ENCODE peak calls at places on chromosomes 4 and X, in nine cellular contexts. One of them, this sample, is unnamed.

GRCh38 chr4:1044469-1045192 is 33.2 kb downstream of the FGFRL1 start:
- DNase-seq in fibroblast of lung: no peak
- DNase-seq in tibial nerve: no peak
- DNase-seq in LNCaP clone FGC: no peak
- DNase-seq in progenitor cell of endocrine pancreas: no peak
- DNase-seq in AG09309: no peak
- DNase-seq in pancreas: peak
- DNase-seq in colonic mucosa: no peak
- DNase-seq in lower lobe of right lung: peak
- DNase-seq in this sample: no peak

GRCh38 chr4:26238782-26239647 is 81.8 kb upstream of the RBPJ start:
- DNase-seq in fibroblast of lung: peak
- DNase-seq in tibial nerve: no peak
- DNase-seq in LNCaP clone FGC: peak
- DNase-seq in progenitor cell of endocrine pancreas: no peak
- DNase-seq in AG09309: no peak
- DNase-seq in pancreas: no peak
- DNase-seq in colonic mucosa: peak
- DNase-seq in lower lobe of right lung: no peak
- DNase-seq in this sample: no peak

GRCh38 chr4:41509411-41510008 is 28.4 kb upstream of the LIMCH1 start:
- DNase-seq in fibroblast of lung: no peak
- DNase-seq in tibial nerve: no peak
- DNase-seq in LNCaP clone FGC: peak
- DNase-seq in progenitor cell of endocrine pancreas: no peak
- DNase-seq in AG09309: no peak
- DNase-seq in pancreas: no peak
- DNase-seq in colonic mucosa: no peak
- DNase-seq in lower lobe of right lung: no peak
- DNase-seq in this sample: no peak

GRCh38 chr4:152039085-152039484 is 278.3 kb upstream of the GATB start:
- DNase-seq in fibroblast of lung: peak
- DNase-seq in tibial nerve: no peak
- DNase-seq in LNCaP clone FGC: no peak
- DNase-seq in progenitor cell of endocrine pancreas: no peak
- DNase-seq in AG09309: no peak
- DNase-seq in pancreas: no peak
- DNase-seq in colonic mucosa: no peak
- DNase-seq in lower lobe of right lung: no peak
- DNase-seq in this sample: no peak

GRCh38 chrX:106802388-106803275 is at the start of gene TBC1D8B:
- DNase-seq in fibroblast of lung: peak
- DNase-seq in tibial nerve: peak
- DNase-seq in LNCaP clone FGC: peak
- DNase-seq in progenitor cell of endocrine pancreas: peak
- DNase-seq in AG09309: peak
- DNase-seq in pancreas: peak
- DNase-seq in colonic mucosa: peak
- DNase-seq in lower lobe of right lung: peak
- DNase-seq in this sample: no peak

GRCh38 chr4:186651624-186652023 is 72.0 kb downstream of the FAT1 start:
- DNase-seq in fibroblast of lung: peak
- DNase-seq in tibial nerve: peak
- DNase-seq in LNCaP clone FGC: peak
- DNase-seq in progenitor cell of endocrine pancreas: no peak
- DNase-seq in AG09309: no peak
- DNase-seq in pancreas: peak
- DNase-seq in colonic mucosa: no peak
- DNase-seq in lower lobe of right lung: no peak
- DNase-seq in this sample: no peak

GRCh38 chr4:48033825-48034413 is 17.3 kb downstream of the NIPAL1 start:
- DNase-seq in fibroblast of lung: no peak
- DNase-seq in tibial nerve: no peak
- DNase-seq in LNCaP clone FGC: no peak
- DNase-seq in progenitor cell of endocrine pancreas: no peak
- DNase-seq in AG09309: no peak
- DNase-seq in pancreas: no peak
- DNase-seq in colonic mucosa: peak
- DNase-seq in lower lobe of right lung: no peak
- DNase-seq in this sample: no peak

GRCh38 chrX:31128849-31129248 is 57.0 kb upstream of the FTHL17 start:
- DNase-seq in fibroblast of lung: no peak
- DNase-seq in tibial nerve: no peak
- DNase-seq in LNCaP clone FGC: no peak
- DNase-seq in progenitor cell of endocrine pancreas: no peak
- DNase-seq in AG09309: no peak
- DNase-seq in pancreas: no peak
- DNase-seq in colonic mucosa: no peak
- DNase-seq in lower lobe of right lung: no peak
- DNase-seq in this sample: no peak

GRCh38 chr4:69749771-69750170 is 10.6 kb downstream of the SULT1B1 start:
- DNase-seq in fibroblast of lung: peak
- DNase-seq in tibial nerve: no peak
- DNase-seq in LNCaP clone FGC: no peak
- DNase-seq in progenitor cell of endocrine pancreas: no peak
- DNase-seq in AG09309: no peak
- DNase-seq in pancreas: no peak
- DNase-seq in colonic mucosa: no peak
- DNase-seq in lower lobe of right lung: no peak
- DNase-seq in this sample: no peak

GRCh38 chrX:70508296-70508911 is 63.8 kb downstream of the DLG3 start:
- DNase-seq in fibroblast of lung: no peak
- DNase-seq in tibial nerve: no peak
- DNase-seq in LNCaP clone FGC: no peak
- DNase-seq in progenitor cell of endocrine pancreas: no peak
- DNase-seq in AG09309: no peak
- DNase-seq in pancreas: no peak
- DNase-seq in colonic mucosa: no peak
- DNase-seq in lower lobe of right lung: no peak
- DNase-seq in this sample: no peak

GRCh38 chr4:15925830-15926229 is 12.7 kb downstream of the FGFBP1 start:
- DNase-seq in fibroblast of lung: no peak
- DNase-seq in tibial nerve: no peak
- DNase-seq in LNCaP clone FGC: no peak
- DNase-seq in progenitor cell of endocrine pancreas: no peak
- DNase-seq in AG09309: no peak
- DNase-seq in pancreas: no peak
- DNase-seq in colonic mucosa: no peak
- DNase-seq in lower lobe of right lung: no peak
- DNase-seq in this sample: no peak

GRCh38 chr4:91488946-91489345 is 814.8 kb upstream of the GRID2 start:
- DNase-seq in fibroblast of lung: no peak
- DNase-seq in tibial nerve: no peak
- DNase-seq in LNCaP clone FGC: no peak
- DNase-seq in progenitor cell of endocrine pancreas: no peak
- DNase-seq in AG09309: no peak
- DNase-seq in pancreas: no peak
- DNase-seq in colonic mucosa: no peak
- DNase-seq in lower lobe of right lung: no peak
- DNase-seq in this sample: no peak

GRCh38 chr4:186201535-186202230 is 10.3 kb downstream of the CYP4V2 start:
- DNase-seq in fibroblast of lung: peak
- DNase-seq in tibial nerve: no peak
- DNase-seq in LNCaP clone FGC: peak
- DNase-seq in progenitor cell of endocrine pancreas: peak
- DNase-seq in AG09309: no peak
- DNase-seq in pancreas: peak
- DNase-seq in colonic mucosa: peak
- DNase-seq in lower lobe of right lung: no peak
- DNase-seq in this sample: no peak

GRCh38 chrX:135421932-135422809 is at the start of gene SMIM10L2A:
- DNase-seq in fibroblast of lung: no peak
- DNase-seq in tibial nerve: no peak
- DNase-seq in LNCaP clone FGC: no peak
- DNase-seq in progenitor cell of endocrine pancreas: no peak
- DNase-seq in AG09309: no peak
- DNase-seq in pancreas: peak
- DNase-seq in colonic mucosa: no peak
- DNase-seq in lower lobe of right lung: no peak
- DNase-seq in this sample: no peak
- TF ChIP-seq CTCF in fibroblast of lung: no peak
- TF ChIP-seq CTCF in tibial nerve: no peak
- TF ChIP-seq CTCF in LNCaP clone FGC: no peak
- TF ChIP-seq CTCF in progenitor cell of endocrine pancreas: no peak
- TF ChIP-seq CTCF in AG09309: no peak
- TF ChIP-seq CTCF in pancreas: no peak
- TF ChIP-seq CTCF in colonic mucosa: no peak
- TF ChIP-seq CTCF in lower lobe of right lung: no peak
- TF ChIP-seq CTCF in this sample: no peak

GRCh38 chr4:158664806-158665205 is 6.9 kb downstream of the C4orf46 start:
- DNase-seq in fibroblast of lung: no peak
- DNase-seq in tibial nerve: no peak
- DNase-seq in LNCaP clone FGC: no peak
- DNase-seq in progenitor cell of endocrine pancreas: no peak
- DNase-seq in AG09309: no peak
- DNase-seq in pancreas: peak
- DNase-seq in colonic mucosa: no peak
- DNase-seq in lower lobe of right lung: no peak
- DNase-seq in this sample: no peak

GRCh38 chr4:158666892-158667291 is 4.8 kb downstream of the C4orf46 start:
- DNase-seq in fibroblast of lung: no peak
- DNase-seq in tibial nerve: no peak
- DNase-seq in LNCaP clone FGC: no peak
- DNase-seq in progenitor cell of endocrine pancreas: no peak
- DNase-seq in AG09309: no peak
- DNase-seq in pancreas: no peak
- DNase-seq in colonic mucosa: no peak
- DNase-seq in lower lobe of right lung: no peak
- DNase-seq in this sample: no peak

GRCh38 chr4:158670975-158671664 is 567 bp downstream of the C4orf46 start:
- DNase-seq in fibroblast of lung: peak
- DNase-seq in tibial nerve: peak
- DNase-seq in LNCaP clone FGC: peak
- DNase-seq in progenitor cell of endocrine pancreas: peak
- DNase-seq in AG09309: peak
- DNase-seq in pancreas: peak
- DNase-seq in colonic mucosa: peak
- DNase-seq in lower lobe of right lung: peak
- DNase-seq in this sample: peak

GRCh38 chr4:158669310-158669709 is 2.4 kb downstream of the C4orf46 start:
- DNase-seq in fibroblast of lung: no peak
- DNase-seq in tibial nerve: no peak
- DNase-seq in LNCaP clone FGC: no peak
- DNase-seq in progenitor cell of endocrine pancreas: no peak
- DNase-seq in AG09309: no peak
- DNase-seq in pancreas: no peak
- DNase-seq in colonic mucosa: no peak
- DNase-seq in lower lobe of right lung: no peak
- DNase-seq in this sample: no peak

GRCh38 chr4:158667651-158668198 is 4.0 kb downstream of the C4orf46 start:
- DNase-seq in fibroblast of lung: peak
- DNase-seq in tibial nerve: no peak
- DNase-seq in LNCaP clone FGC: no peak
- DNase-seq in progenitor cell of endocrine pancreas: no peak
- DNase-seq in AG09309: no peak
- DNase-seq in pancreas: no peak
- DNase-seq in colonic mucosa: peak
- DNase-seq in lower lobe of right lung: no peak
- DNase-seq in this sample: no peak
- TF ChIP-seq CTCF in fibroblast of lung: peak
- TF ChIP-seq CTCF in tibial nerve: no peak
- TF ChIP-seq CTCF in LNCaP clone FGC: no peak
- TF ChIP-seq CTCF in progenitor cell of endocrine pancreas: peak
- TF ChIP-seq CTCF in AG09309: peak
- TF ChIP-seq CTCF in pancreas: peak
- TF ChIP-seq CTCF in colonic mucosa: peak
- TF ChIP-seq CTCF in lower lobe of right lung: peak
- TF ChIP-seq CTCF in this sample: no peak

DNA sequence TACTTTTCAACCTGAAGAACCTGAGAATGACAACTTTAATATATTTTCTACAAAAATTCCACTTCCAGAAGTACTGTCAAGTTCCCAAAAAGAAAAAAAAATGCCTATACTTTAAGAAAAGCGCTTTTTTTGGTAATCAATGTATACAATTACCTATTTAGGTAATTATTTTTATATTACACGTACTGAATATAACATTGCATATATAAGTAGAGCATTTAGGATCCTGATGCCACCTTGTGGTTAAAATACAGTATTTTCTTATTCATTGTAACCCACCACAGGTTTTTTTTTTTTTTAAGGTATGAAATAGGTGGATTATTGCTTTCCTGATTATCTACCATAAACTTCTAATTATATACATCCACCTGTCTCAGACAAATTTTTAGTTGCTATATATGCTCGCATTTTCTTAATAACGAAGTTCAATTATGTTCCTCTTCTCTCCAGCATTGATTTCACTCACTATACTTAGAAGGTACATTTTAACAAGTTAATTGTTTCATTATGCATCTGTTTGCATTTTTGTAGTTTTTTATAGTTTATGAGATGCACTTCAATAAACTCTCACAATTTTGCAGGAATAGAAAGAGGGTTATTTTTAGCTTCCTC is 5.2 kb downstream of the MAP9 start:
- DNase-seq in fibroblast of lung: peak
- DNase-seq in tibial nerve: no peak
- DNase-seq in LNCaP clone FGC: no peak
- DNase-seq in progenitor cell of endocrine pancreas: no peak
- DNase-seq in AG09309: no peak
- DNase-seq in pancreas: no peak
- DNase-seq in colonic mucosa: no peak
- DNase-seq in lower lobe of right lung: no peak
- DNase-seq in this sample: no peak
- TF ChIP-seq CTCF in fibroblast of lung: no peak
- TF ChIP-seq CTCF in tibial nerve: no peak
- TF ChIP-seq CTCF in LNCaP clone FGC: peak
- TF ChIP-seq CTCF in progenitor cell of endocrine pancreas: peak
- TF ChIP-seq CTCF in AG09309: peak
- TF ChIP-seq CTCF in pancreas: no peak
- TF ChIP-seq CTCF in colonic mucosa: peak
- TF ChIP-seq CTCF in lower lobe of right lung: peak
- TF ChIP-seq CTCF in this sample: no peak

GRCh38 chr4:150818661-150819060 is 196.4 kb downstream of the LRBA start:
- DNase-seq in fibroblast of lung: peak
- DNase-seq in tibial nerve: no peak
- DNase-seq in LNCaP clone FGC: no peak
- DNase-seq in progenitor cell of endocrine pancreas: no peak
- DNase-seq in AG09309: no peak
- DNase-seq in pancreas: no peak
- DNase-seq in colonic mucosa: no peak
- DNase-seq in lower lobe of right lung: no peak
- DNase-seq in this sample: no peak

GRCh38 chr4:150816491-150816890 is 198.6 kb downstream of the LRBA start:
- DNase-seq in fibroblast of lung: peak
- DNase-seq in tibial nerve: no peak
- DNase-seq in LNCaP clone FGC: no peak
- DNase-seq in progenitor cell of endocrine pancreas: no peak
- DNase-seq in AG09309: no peak
- DNase-seq in pancreas: no peak
- DNase-seq in colonic mucosa: no peak
- DNase-seq in lower lobe of right lung: no peak
- DNase-seq in this sample: no peak

GRCh38 chr4:150818129-150818528 is 197.0 kb downstream of the LRBA start:
- DNase-seq in fibroblast of lung: no peak
- DNase-seq in tibial nerve: no peak
- DNase-seq in LNCaP clone FGC: no peak
- DNase-seq in progenitor cell of endocrine pancreas: no peak
- DNase-seq in AG09309: no peak
- DNase-seq in pancreas: no peak
- DNase-seq in colonic mucosa: no peak
- DNase-seq in lower lobe of right lung: no peak
- DNase-seq in this sample: no peak

GRCh38 chr4:150817017-150817416 is 198.1 kb downstream of the LRBA start:
- DNase-seq in fibroblast of lung: no peak
- DNase-seq in tibial nerve: no peak
- DNase-seq in LNCaP clone FGC: no peak
- DNase-seq in progenitor cell of endocrine pancreas: no peak
- DNase-seq in AG09309: no peak
- DNase-seq in pancreas: no peak
- DNase-seq in colonic mucosa: no peak
- DNase-seq in lower lobe of right lung: no peak
- DNase-seq in this sample: no peak

GRCh38 chr4:150814873-150815272 is 200.2 kb downstream of the LRBA start:
- DNase-seq in fibroblast of lung: peak
- DNase-seq in tibial nerve: no peak
- DNase-seq in LNCaP clone FGC: no peak
- DNase-seq in progenitor cell of endocrine pancreas: no peak
- DNase-seq in AG09309: no peak
- DNase-seq in pancreas: no peak
- DNase-seq in colonic mucosa: no peak
- DNase-seq in lower lobe of right lung: no peak
- DNase-seq in this sample: no peak
- TF ChIP-seq CTCF in fibroblast of lung: no peak
- TF ChIP-seq CTCF in tibial nerve: no peak
- TF ChIP-seq CTCF in LNCaP clone FGC: peak
- TF ChIP-seq CTCF in progenitor cell of endocrine pancreas: no peak
- TF ChIP-seq CTCF in AG09309: no peak
- TF ChIP-seq CTCF in pancreas: no peak
- TF ChIP-seq CTCF in colonic mucosa: no peak
- TF ChIP-seq CTCF in lower lobe of right lung: no peak
- TF ChIP-seq CTCF in this sample: no peak